ENCODE peak calls at places on chromosome 19, in ten cellular contexts. K is Daoy; G is ovary; D is heart left ventricle; W is ACHN; U is cardiac muscle cell; B is KG1; J is posterior cingulate gyrus; T is ureter; Z is stimulated activated CD4-positive, alpha-beta T cell treated with anti-CD3 and anti-CD28 coated beads, Interleukin-15, amount 100 ng/mL, for 24 hours. C is an unnamed sample.

GRCh38 chr19:32537626-32538025 is 43.4 kb upstream of the PDCD5 start:
- DNase-seq in K (no peak), G (no peak), D (no peak), W (no peak), U (no peak), B (no peak), J (no peak), T (no peak), Z (no peak), C (no peak)

GRCh38 chr19:58203814-58204475 is 21.1 kb downstream of the ZNF274 start:
- DNase-seq in K (no peak), G (no peak), D (no peak), W (no peak), U (peak), B (no peak), J (no peak), T (no peak), Z (no peak), C (no peak)

GRCh38 chr19:12052571-12053169 is at the start of gene ZNF878:
- DNase-seq in K (peak), G (peak), D (peak), W (no peak), U (peak), B (peak), J (peak), T (peak), Z (peak), C (peak)

GRCh38 chr19:18634612-18635290 is 2.1 kb upstream of the KLHL26 start:
- DNase-seq in K (no peak), G (no peak), D (no peak), W (no peak), U (no peak), B (no peak), J (no peak), T (no peak), Z (no peak), C (no peak)

GRCh38 chr19:36482876-36483275 is 6.5 kb downstream of the ZNF566 start:
- DNase-seq in K (no peak), G (no peak), D (no peak), W (no peak), U (no peak), B (no peak), J (no peak), T (no peak), Z (no peak), C (no peak)

GRCh38 chr19:18875726-18876125 is 20.2 kb downstream of the CERS1 start:
- DNase-seq in K (no peak), G (no peak), D (no peak), W (no peak), U (no peak), B (no peak), J (no peak), T (no peak), Z (no peak), C (no peak)

GRCh38 chr19:52270266-52270885 is 989 bp downstream of the ZNF766 start:
- DNase-seq in K (peak), G (no peak), D (peak), W (peak), U (no peak), B (no peak), J (no peak), T (no peak), Z (peak), C (peak)

GRCh38 chr19:39178296-39179006 is 18.3 kb upstream of the NCCRP1 start:
- DNase-seq in K (no peak), G (no peak), D (no peak), W (no peak), U (no peak), B (no peak), J (no peak), T (no peak), Z (no peak), C (no peak)

GRCh38 chr19:35905178-35905727 is 2.8 kb downstream of the TYROBP start:
- DNase-seq in K (peak), G (no peak), D (no peak), W (no peak), U (no peak), B (no peak), J (no peak), T (no peak), Z (no peak), C (no peak)

GRCh38 chr19:45405435-45406164 is 731 bp upstream of the PPP1R13L start:
- DNase-seq in K (peak), G (peak), D (peak), W (peak), U (peak), B (peak), J (peak), T (peak), Z (peak), C (peak)

GRCh38 chr19:2542341-2543069 is 66.6 kb downstream of the GADD45B start:
- DNase-seq in K (peak), G (no peak), D (no peak), W (no peak), U (peak), B (no peak), J (no peak), T (no peak), Z (no peak), C (no peak)

GRCh38 chr19:55838906-55839305 is 2.6 kb downstream of the NLRP4 start:
- DNase-seq in K (no peak), G (no peak), D (no peak), W (no peak), U (no peak), B (no peak), J (no peak), T (no peak), Z (no peak), C (no peak)

GRCh38 chr19:35509018-35509652 is 4.3 kb downstream of the DMKN start:
- DNase-seq in K (peak), G (peak), D (no peak), W (peak), U (no peak), B (no peak), J (no peak), T (peak), Z (peak), C (peak)

GRCh38 chr19:39124136-39124764 is 1.3 kb upstream of the PAK4 start:
- DNase-seq in K (no peak), G (no peak), D (no peak), W (no peak), U (no peak), B (no peak), J (no peak), T (no peak), Z (no peak), C (no peak)

GRCh38 chr19:48370955-48371354 is 6.8 kb downstream of the SYNGR4 start:
- DNase-seq in K (no peak), G (no peak), D (no peak), W (no peak), U (no peak), B (no peak), J (no peak), T (no peak), Z (no peak), C (no peak)

GRCh38 chr19:58395979-58396627 is 647 bp downstream of the RNF225 start:
- DNase-seq in K (peak), G (no peak), D (no peak), W (no peak), U (peak), B (no peak), J (no peak), T (no peak), Z (peak), C (no peak)

GRCh38 chr19:38221421-38221820 is 2.6 kb downstream of the DPF1 start:
- DNase-seq in K (no peak), G (no peak), D (no peak), W (no peak), U (no peak), B (no peak), J (no peak), T (no peak), Z (no peak), C (no peak)

GRCh38 chr19:40465025-40465780 is at the start of gene BLVRB:
- DNase-seq in K (peak), G (no peak), D (no peak), W (peak), U (peak), B (peak), J (no peak), T (no peak), Z (no peak), C (no peak)

GRCh38 chr19:16371540-16371986 is 46.9 kb downstream of the KLF2 start:
- DNase-seq in K (no peak), G (no peak), D (peak), W (no peak), U (no peak), B (no peak), J (no peak), T (peak), Z (peak), C (peak)

GRCh38 chr19:29503785-29504184 is 22.0 kb upstream of the VSTM2B start:
- DNase-seq in K (no peak), G (no peak), D (no peak), W (no peak), U (no peak), B (no peak), J (no peak), T (no peak), Z (no peak), C (no peak)

GRCh38 chr19:16594131-16594586 is 21.9 kb upstream of the SLC35E1 start:
- DNase-seq in K (no peak), G (no peak), D (no peak), W (no peak), U (no peak), B (no peak), J (no peak), T (no peak), Z (peak), C (no peak)

GRCh38 chr19:8611890-8612806 is 1.6 kb upstream of the ADAMTS10 start:
- DNase-seq in K (peak), G (peak), D (peak), W (no peak), U (peak), B (no peak), J (peak), T (no peak), Z (no peak), C (no peak)

GRCh38 chr19:18173572-18174294 is at the start of gene IFI30:
- DNase-seq in K (peak), G (peak), D (peak), W (peak), U (peak), B (no peak), J (no peak), T (peak), Z (peak), C (peak)

GRCh38 chr19:58584498-58585441 is 11.6 kb upstream of the MZF1 start:
- DNase-seq in K (no peak), G (peak), D (no peak), W (no peak), U (no peak), B (no peak), J (no peak), T (no peak), Z (no peak), C (no peak)

GRCh38 chr19:45168767-45169351 is 8.1 kb upstream of the NKPD1 start:
- DNase-seq in K (no peak), G (no peak), D (no peak), W (no peak), U (no peak), B (no peak), J (no peak), T (no peak), Z (no peak), C (no peak)

GRCh38 chr19:14476663-14477401 is 1.7 kb upstream of the PTGER1 start:
- DNase-seq in K (peak), G (no peak), D (no peak), W (peak), U (peak), B (no peak), J (no peak), T (peak), Z (peak), C (no peak)

GRCh38 chr19:6532244-6532999 is 1.6 kb downstream of the TNFSF9 start:
- DNase-seq in K (peak), G (no peak), D (peak), W (no peak), U (no peak), B (no peak), J (no peak), T (no peak), Z (peak), C (peak)